ENCODE peak calls at places on chromosomes 2 and 18, in ten cellular contexts. One of them, this sample, is unnamed.
A peak's percentile ranks its signal among the peaks of the same experiment; 100 is the strongest.

GRCh38 chr2:9076210-9076609 is 72.7 kb upstream of the MBOAT2 start:
- DNase-seq in Peyer's patch: no peak
- DNase-seq in CD4-positive, CD25-positive, alpha-beta regulatory T cell: no peak
- DNase-seq in foreskin fibroblast: peak; percentile 35
- DNase-seq in skeletal muscle cell: no peak
- DNase-seq in Karpas-422: no peak
- DNase-seq in fibroblast of pulmonary artery: no peak
- DNase-seq in BJ: no peak
- DNase-seq in neural progenitor cell: no peak
- DNase-seq in astrocyte of the spinal cord: no peak
- DNase-seq in this sample: no peak

GRCh38 chr2:219508933-219509779 is 5.1 kb upstream of the ASIC4 start:
- DNase-seq in fibroblast of pulmonary artery: no peak
- DNase-seq in neural progenitor cell: no peak
- DNase-seq in Peyer's patch: no peak
- DNase-seq in CD4-positive, CD25-positive, alpha-beta regulatory T cell: no peak
- DNase-seq in skeletal muscle cell: no peak
- DNase-seq in Karpas-422: no peak
- DNase-seq in astrocyte of the spinal cord: no peak
- DNase-seq in BJ: no peak
- DNase-seq in foreskin fibroblast: peak; percentile 39
- DNase-seq in this sample: no peak

GRCh38 chr2:68362749-68363148 is 2.3 kb upstream of the PLEK start:
- DNase-seq in skeletal muscle cell: no peak
- DNase-seq in neural progenitor cell: no peak
- DNase-seq in Peyer's patch: no peak
- DNase-seq in astrocyte of the spinal cord: no peak
- DNase-seq in fibroblast of pulmonary artery: no peak
- DNase-seq in Karpas-422: peak; percentile 67
- DNase-seq in BJ: no peak
- DNase-seq in CD4-positive, CD25-positive, alpha-beta regulatory T cell: no peak
- DNase-seq in foreskin fibroblast: no peak
- DNase-seq in this sample: no peak

GRCh38 chr18:35610089-35610488 is 28.5 kb downstream of the GALNT1 start:
- DNase-seq in CD4-positive, CD25-positive, alpha-beta regulatory T cell: no peak
- DNase-seq in Peyer's patch: no peak
- DNase-seq in BJ: no peak
- DNase-seq in Karpas-422: no peak
- DNase-seq in skeletal muscle cell: no peak
- DNase-seq in neural progenitor cell: no peak
- DNase-seq in astrocyte of the spinal cord: no peak
- DNase-seq in foreskin fibroblast: no peak
- DNase-seq in fibroblast of pulmonary artery: no peak
- DNase-seq in this sample: peak; percentile 28

GRCh38 chr2:70371753-70372152 is 69.9 kb upstream of the FAM136A start:
- DNase-seq in Peyer's patch: no peak
- DNase-seq in Karpas-422: no peak
- DNase-seq in astrocyte of the spinal cord: peak; percentile 35
- DNase-seq in CD4-positive, CD25-positive, alpha-beta regulatory T cell: no peak
- DNase-seq in neural progenitor cell: no peak
- DNase-seq in skeletal muscle cell: no peak
- DNase-seq in foreskin fibroblast: peak; percentile 45
- DNase-seq in BJ: peak; percentile 46
- DNase-seq in fibroblast of pulmonary artery: peak; percentile 88
- DNase-seq in this sample: no peak

GRCh38 chr18:58590231-58590630 is 38.7 kb downstream of the ALPK2 start:
- DNase-seq in fibroblast of pulmonary artery: peak; percentile 91
- DNase-seq in skeletal muscle cell: peak; percentile 46
- DNase-seq in neural progenitor cell: peak; percentile 25
- DNase-seq in BJ: peak; percentile 84
- DNase-seq in foreskin fibroblast: peak; percentile 68
- DNase-seq in Karpas-422: no peak
- DNase-seq in astrocyte of the spinal cord: peak; percentile 73
- DNase-seq in Peyer's patch: no peak
- DNase-seq in CD4-positive, CD25-positive, alpha-beta regulatory T cell: no peak
- DNase-seq in this sample: no peak

GRCh38 chr18:9017900-9018217 is 84.6 kb upstream of the NDUFV2 start:
- DNase-seq in foreskin fibroblast: peak; percentile 89
- DNase-seq in BJ: no peak
- DNase-seq in Peyer's patch: no peak
- DNase-seq in fibroblast of pulmonary artery: no peak
- DNase-seq in Karpas-422: no peak
- DNase-seq in astrocyte of the spinal cord: no peak
- DNase-seq in neural progenitor cell: no peak
- DNase-seq in skeletal muscle cell: peak; percentile 49
- DNase-seq in CD4-positive, CD25-positive, alpha-beta regulatory T cell: no peak
- DNase-seq in this sample: no peak

GRCh38 chr2:112705576-112705975 is 15.2 kb upstream of the NT5DC4 start:
- DNase-seq in neural progenitor cell: no peak
- DNase-seq in astrocyte of the spinal cord: no peak
- DNase-seq in Peyer's patch: peak; percentile 40
- DNase-seq in Karpas-422: no peak
- DNase-seq in skeletal muscle cell: no peak
- DNase-seq in BJ: no peak
- DNase-seq in CD4-positive, CD25-positive, alpha-beta regulatory T cell: no peak
- DNase-seq in foreskin fibroblast: no peak
- DNase-seq in fibroblast of pulmonary artery: no peak
- DNase-seq in this sample: no peak

GRCh38 chr2:223970343-223971128 is 13.3 kb downstream of the MRPL44 start:
- DNase-seq in foreskin fibroblast: peak; percentile 83
- DNase-seq in fibroblast of pulmonary artery: peak; percentile 79
- DNase-seq in BJ: no peak
- DNase-seq in astrocyte of the spinal cord: peak; percentile 69
- DNase-seq in Karpas-422: peak; percentile 88
- DNase-seq in neural progenitor cell: peak; percentile 64
- DNase-seq in skeletal muscle cell: no peak
- DNase-seq in CD4-positive, CD25-positive, alpha-beta regulatory T cell: peak; percentile 77
- DNase-seq in Peyer's patch: peak; percentile 70
- DNase-seq in this sample: peak; percentile 84

GRCh38 chr2:85133751-85134254 is 611 bp downstream of the TCF7L1 start:
- DNase-seq in BJ: no peak
- DNase-seq in skeletal muscle cell: no peak
- DNase-seq in fibroblast of pulmonary artery: peak; percentile 58
- DNase-seq in foreskin fibroblast: peak; percentile 59
- DNase-seq in astrocyte of the spinal cord: peak; percentile 40
- DNase-seq in CD4-positive, CD25-positive, alpha-beta regulatory T cell: peak; percentile 9
- DNase-seq in Peyer's patch: peak; percentile 48
- DNase-seq in Karpas-422: no peak
- DNase-seq in neural progenitor cell: no peak
- DNase-seq in this sample: peak; percentile 28

GRCh38 chr2:53403836-53404413 is 363.7 kb upstream of the CHAC2 start:
- DNase-seq in foreskin fibroblast: peak; percentile 66
- DNase-seq in CD4-positive, CD25-positive, alpha-beta regulatory T cell: no peak
- DNase-seq in skeletal muscle cell: no peak
- DNase-seq in neural progenitor cell: no peak
- DNase-seq in Peyer's patch: no peak
- DNase-seq in fibroblast of pulmonary artery: peak; percentile 56
- DNase-seq in astrocyte of the spinal cord: peak; percentile 49
- DNase-seq in Karpas-422: no peak
- DNase-seq in BJ: no peak
- DNase-seq in this sample: no peak

GRCh38 chr2:44972771-44973535 is 31.5 kb downstream of the SIX3 start:
- DNase-seq in astrocyte of the spinal cord: no peak
- DNase-seq in skeletal muscle cell: no peak
- DNase-seq in fibroblast of pulmonary artery: no peak
- DNase-seq in Peyer's patch: no peak
- DNase-seq in neural progenitor cell: peak; percentile 76
- DNase-seq in CD4-positive, CD25-positive, alpha-beta regulatory T cell: no peak
- DNase-seq in foreskin fibroblast: no peak
- DNase-seq in BJ: no peak
- DNase-seq in Karpas-422: no peak
- DNase-seq in this sample: no peak

GRCh38 chr2:237571551-237571950 is 5.2 kb downstream of the PRLH start:
- DNase-seq in skeletal muscle cell: no peak
- DNase-seq in Peyer's patch: no peak
- DNase-seq in astrocyte of the spinal cord: no peak
- DNase-seq in fibroblast of pulmonary artery: no peak
- DNase-seq in CD4-positive, CD25-positive, alpha-beta regulatory T cell: no peak
- DNase-seq in foreskin fibroblast: no peak
- DNase-seq in BJ: no peak
- DNase-seq in Karpas-422: no peak
- DNase-seq in neural progenitor cell: no peak
- DNase-seq in this sample: peak; percentile 23
- H3K4me3 ChIP-seq in skeletal muscle cell: no peak overlapping the region
- H3K4me3 ChIP-seq in Peyer's patch: no peak overlapping the region
- H3K4me3 ChIP-seq in astrocyte of the spinal cord: no peak overlapping the region
- H3K4me3 ChIP-seq in fibroblast of pulmonary artery: no peak overlapping the region
- H3K4me3 ChIP-seq in CD4-positive, CD25-positive, alpha-beta regulatory T cell: no peak overlapping the region
- H3K4me3 ChIP-seq in foreskin fibroblast: no peak overlapping the region
- H3K4me3 ChIP-seq in BJ: no peak overlapping the region
- H3K4me3 ChIP-seq in Karpas-422: no peak overlapping the region
- H3K4me3 ChIP-seq in neural progenitor cell: no peak overlapping the region
- H3K4me3 ChIP-seq in this sample: no peak overlapping the region

GRCh38 chr2:232353660-232354059 is 24.9 kb upstream of the ALPP start:
- DNase-seq in fibroblast of pulmonary artery: no peak
- DNase-seq in neural progenitor cell: no peak
- DNase-seq in foreskin fibroblast: no peak
- DNase-seq in skeletal muscle cell: no peak
- DNase-seq in Peyer's patch: no peak
- DNase-seq in CD4-positive, CD25-positive, alpha-beta regulatory T cell: no peak
- DNase-seq in BJ: no peak
- DNase-seq in astrocyte of the spinal cord: no peak
- DNase-seq in Karpas-422: no peak
- DNase-seq in this sample: no peak

GRCh38 chr2:232350804-232351685 is 27.5 kb upstream of the ALPP start:
- DNase-seq in BJ: no peak
- DNase-seq in neural progenitor cell: no peak
- DNase-seq in Peyer's patch: no peak
- DNase-seq in fibroblast of pulmonary artery: no peak
- DNase-seq in Karpas-422: no peak
- DNase-seq in CD4-positive, CD25-positive, alpha-beta regulatory T cell: no peak
- DNase-seq in skeletal muscle cell: no peak
- DNase-seq in foreskin fibroblast: no peak
- DNase-seq in astrocyte of the spinal cord: no peak
- DNase-seq in this sample: peak; percentile 43

GRCh38 chr2:232352511-232353091 is 25.9 kb upstream of the ALPP start:
- DNase-seq in Karpas-422: no peak
- DNase-seq in neural progenitor cell: no peak
- DNase-seq in Peyer's patch: no peak
- DNase-seq in astrocyte of the spinal cord: no peak
- DNase-seq in skeletal muscle cell: no peak
- DNase-seq in fibroblast of pulmonary artery: no peak
- DNase-seq in CD4-positive, CD25-positive, alpha-beta regulatory T cell: no peak
- DNase-seq in BJ: no peak
- DNase-seq in foreskin fibroblast: no peak
- DNase-seq in this sample: peak; percentile 14

GRCh38 chr2:232353096-232353495 is 25.5 kb upstream of the ALPP start:
- DNase-seq in astrocyte of the spinal cord: no peak
- DNase-seq in Karpas-422: no peak
- DNase-seq in fibroblast of pulmonary artery: no peak
- DNase-seq in foreskin fibroblast: no peak
- DNase-seq in skeletal muscle cell: no peak
- DNase-seq in Peyer's patch: no peak
- DNase-seq in CD4-positive, CD25-positive, alpha-beta regulatory T cell: no peak
- DNase-seq in neural progenitor cell: no peak
- DNase-seq in BJ: no peak
- DNase-seq in this sample: no peak

DNA sequence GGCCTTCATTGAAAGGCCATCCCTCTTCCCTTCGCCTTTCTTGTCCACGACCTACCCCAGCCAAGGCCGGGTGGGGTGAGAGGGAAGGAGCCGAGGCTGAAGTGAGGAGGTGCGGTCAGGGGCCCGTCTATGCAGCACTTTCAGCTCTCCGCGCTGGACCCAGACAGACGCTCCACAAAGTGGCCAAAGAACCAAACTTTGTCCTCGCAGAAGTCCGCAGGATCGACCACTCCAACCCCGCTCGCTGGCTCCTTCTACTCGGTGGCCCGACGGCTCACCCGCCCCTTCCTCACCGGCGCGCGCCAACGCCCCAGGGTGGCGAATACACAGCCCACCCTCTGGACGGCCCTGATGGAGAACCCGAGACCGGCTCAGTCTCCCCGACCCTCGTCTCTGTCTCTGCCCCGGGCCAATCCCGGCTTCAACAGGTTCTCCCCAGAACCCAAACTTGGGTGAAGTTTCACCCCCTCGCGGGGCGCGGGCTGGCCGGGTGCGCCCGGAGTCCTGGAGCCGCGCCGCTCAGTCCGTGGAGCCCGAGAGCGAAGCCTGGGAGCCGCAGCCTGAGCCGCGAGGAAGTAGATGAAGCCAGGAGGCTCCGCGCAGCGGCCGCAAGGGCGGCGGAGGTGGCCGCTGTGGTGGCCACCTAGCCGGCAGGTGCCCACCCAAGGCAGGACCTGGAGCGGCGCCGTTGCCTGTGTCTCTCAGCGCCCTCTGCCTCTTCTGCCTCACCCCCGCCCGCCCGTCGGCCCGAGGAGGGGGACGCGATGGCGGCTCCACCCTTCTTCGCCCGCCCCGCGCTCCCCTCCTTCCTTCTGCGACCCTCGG is 26.7 kb upstream of the ALPP start:
- DNase-seq in Karpas-422: no peak
- DNase-seq in CD4-positive, CD25-positive, alpha-beta regulatory T cell: no peak
- DNase-seq in skeletal muscle cell: no peak
- DNase-seq in BJ: no peak
- DNase-seq in foreskin fibroblast: no peak
- DNase-seq in neural progenitor cell: no peak
- DNase-seq in astrocyte of the spinal cord: no peak
- DNase-seq in fibroblast of pulmonary artery: no peak
- DNase-seq in Peyer's patch: no peak
- DNase-seq in this sample: no peak
- H3K4me3 ChIP-seq in Karpas-422: no peak overlapping the region
- H3K4me3 ChIP-seq in CD4-positive, CD25-positive, alpha-beta regulatory T cell: no peak overlapping the region
- H3K4me3 ChIP-seq in skeletal muscle cell: no peak overlapping the region
- H3K4me3 ChIP-seq in BJ: no peak overlapping the region
- H3K4me3 ChIP-seq in foreskin fibroblast: no peak overlapping the region
- H3K4me3 ChIP-seq in neural progenitor cell: no peak overlapping the region
- H3K4me3 ChIP-seq in astrocyte of the spinal cord: no peak overlapping the region
- H3K4me3 ChIP-seq in fibroblast of pulmonary artery: no peak overlapping the region
- H3K4me3 ChIP-seq in Peyer's patch: no peak overlapping the region
- H3K4me3 ChIP-seq in this sample: no peak overlapping the region

GRCh38 chr2:129765326-129766158 is 213.9 kb upstream of the RAB6C start:
- DNase-seq in Peyer's patch: no peak
- DNase-seq in BJ: no peak
- DNase-seq in astrocyte of the spinal cord: no peak
- DNase-seq in skeletal muscle cell: no peak
- DNase-seq in foreskin fibroblast: peak; percentile 2
- DNase-seq in fibroblast of pulmonary artery: no peak
- DNase-seq in CD4-positive, CD25-positive, alpha-beta regulatory T cell: no peak
- DNase-seq in neural progenitor cell: no peak
- DNase-seq in Karpas-422: no peak
- DNase-seq in this sample: no peak
- H3K4me3 ChIP-seq in Peyer's patch: no peak overlapping the region
- H3K4me3 ChIP-seq in BJ: no peak overlapping the region
- H3K4me3 ChIP-seq in astrocyte of the spinal cord: no peak overlapping the region
- H3K4me3 ChIP-seq in skeletal muscle cell: no peak overlapping the region
- H3K4me3 ChIP-seq in foreskin fibroblast: no peak overlapping the region
- H3K4me3 ChIP-seq in fibroblast of pulmonary artery: no peak overlapping the region
- H3K4me3 ChIP-seq in CD4-positive, CD25-positive, alpha-beta regulatory T cell: no peak overlapping the region
- H3K4me3 ChIP-seq in neural progenitor cell: no peak overlapping the region
- H3K4me3 ChIP-seq in Karpas-422: no peak overlapping the region
- H3K4me3 ChIP-seq in this sample: no peak overlapping the region

DNA sequence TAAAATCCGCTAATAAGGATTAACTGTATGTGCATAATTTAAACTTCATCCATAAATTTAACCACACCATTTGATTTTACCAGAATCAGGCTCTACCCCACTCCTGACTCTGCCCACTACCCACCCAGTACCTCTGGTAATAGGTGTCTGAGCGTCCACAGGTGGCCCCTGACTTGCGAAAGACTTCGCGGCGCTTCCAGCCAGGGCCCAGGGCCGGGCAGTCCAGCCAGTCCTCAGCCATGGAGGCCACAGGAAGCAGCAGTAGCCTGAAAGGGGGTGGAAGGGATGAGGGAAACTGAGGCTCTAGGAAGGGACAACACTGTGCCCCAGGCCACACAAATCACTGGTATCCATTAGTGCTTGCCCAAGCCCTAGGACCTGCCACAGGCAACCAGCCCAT is 1.6 kb downstream of the MBD1 start:
- DNase-seq in foreskin fibroblast: no peak
- DNase-seq in Peyer's patch: no peak
- DNase-seq in astrocyte of the spinal cord: no peak
- DNase-seq in fibroblast of pulmonary artery: no peak
- DNase-seq in BJ: no peak
- DNase-seq in CD4-positive, CD25-positive, alpha-beta regulatory T cell: no peak
- DNase-seq in Karpas-422: no peak
- DNase-seq in neural progenitor cell: no peak
- DNase-seq in skeletal muscle cell: no peak
- DNase-seq in this sample: no peak
- H3K4me3 ChIP-seq in foreskin fibroblast: peak overlapping the region; percentile 98
- H3K4me3 ChIP-seq in Peyer's patch: peak overlapping the region; percentile 77
- H3K4me3 ChIP-seq in astrocyte of the spinal cord: no peak overlapping the region
- H3K4me3 ChIP-seq in fibroblast of pulmonary artery: peak overlapping the region; percentile 100
- H3K4me3 ChIP-seq in BJ: peak overlapping the region; percentile 4
- H3K4me3 ChIP-seq in CD4-positive, CD25-positive, alpha-beta regulatory T cell: peak overlapping the region; percentile 90
- H3K4me3 ChIP-seq in Karpas-422: peak overlapping the region; percentile 94
- H3K4me3 ChIP-seq in neural progenitor cell: no peak overlapping the region
- H3K4me3 ChIP-seq in skeletal muscle cell: peak overlapping the region; percentile 96
- H3K4me3 ChIP-seq in this sample: no peak overlapping the region

This sample was measured in mucosa of descending colon.